ENCODE peak calls at places on chromosomes 11 and 22, in six cellular contexts. One of them, this sample, is unnamed.

GRCh38 chr11:23897453-23898289 is 599.2 kb upstream of the LUZP2 start:
- DNase-seq in lower lobe of right lung: no peak
- DNase-seq in left lung: no peak
- DNase-seq in epithelial cell of esophagus: peak; percentile 5
- DNase-seq in stimulated activated CD4-positive, alpha-beta T cell treated with anti-CD3 and anti-CD28 coated beads, TNF-alpha, amount 100 ng/mL, for 4 hours: no peak
- DNase-seq in T-cell: no peak
- DNase-seq in this sample: no peak

GRCh38 chr11:90309693-90310092 is 86.8 kb upstream of the CHORDC1 start:
- DNase-seq in T-cell: no peak
- DNase-seq in lower lobe of right lung: no peak
- DNase-seq in stimulated activated CD4-positive, alpha-beta T cell treated with anti-CD3 and anti-CD28 coated beads, TNF-alpha, amount 100 ng/mL, for 4 hours: no peak
- DNase-seq in left lung: no peak
- DNase-seq in epithelial cell of esophagus: no peak
- DNase-seq in this sample: no peak

GRCh38 chr11:135074397-135074998 is 662.5 kb upstream of the B3GAT1 start:
- DNase-seq in lower lobe of right lung: no peak
- DNase-seq in stimulated activated CD4-positive, alpha-beta T cell treated with anti-CD3 and anti-CD28 coated beads, TNF-alpha, amount 100 ng/mL, for 4 hours: no peak
- DNase-seq in left lung: no peak
- DNase-seq in T-cell: no peak
- DNase-seq in epithelial cell of esophagus: peak; percentile 8
- DNase-seq in this sample: no peak

GRCh38 chr22:30245985-30246901 is at the start of gene LIF:
- DNase-seq in left lung: no peak
- DNase-seq in T-cell: peak; percentile 36
- DNase-seq in stimulated activated CD4-positive, alpha-beta T cell treated with anti-CD3 and anti-CD28 coated beads, TNF-alpha, amount 100 ng/mL, for 4 hours: peak; percentile 32
- DNase-seq in epithelial cell of esophagus: peak; percentile 43
- DNase-seq in lower lobe of right lung: no peak
- DNase-seq in this sample: no peak

GRCh38 chr11:35618497-35619029 is 303 bp downstream of the FJX1 start:
- DNase-seq in stimulated activated CD4-positive, alpha-beta T cell treated with anti-CD3 and anti-CD28 coated beads, TNF-alpha, amount 100 ng/mL, for 4 hours: no peak
- DNase-seq in T-cell: no peak
- DNase-seq in epithelial cell of esophagus: peak; percentile 62
- DNase-seq in lower lobe of right lung: peak; percentile 49
- DNase-seq in left lung: no peak
- DNase-seq in this sample: no peak

GRCh38 chr22:42645341-42645937 is 3.8 kb downstream of the CYB5R3 start:
- DNase-seq in left lung: no peak
- DNase-seq in lower lobe of right lung: peak; percentile 61
- DNase-seq in T-cell: no peak
- DNase-seq in epithelial cell of esophagus: no peak
- DNase-seq in stimulated activated CD4-positive, alpha-beta T cell treated with anti-CD3 and anti-CD28 coated beads, TNF-alpha, amount 100 ng/mL, for 4 hours: no peak
- DNase-seq in this sample: no peak

GRCh38 chr11:11670582-11670981 is 48.8 kb upstream of the GALNT18 start:
- DNase-seq in left lung: no peak
- DNase-seq in stimulated activated CD4-positive, alpha-beta T cell treated with anti-CD3 and anti-CD28 coated beads, TNF-alpha, amount 100 ng/mL, for 4 hours: no peak
- DNase-seq in lower lobe of right lung: no peak
- DNase-seq in T-cell: no peak
- DNase-seq in epithelial cell of esophagus: no peak
- DNase-seq in this sample: no peak

GRCh38 chr11:131447268-131447667 is 76.9 kb downstream of the NTM start:
- DNase-seq in stimulated activated CD4-positive, alpha-beta T cell treated with anti-CD3 and anti-CD28 coated beads, TNF-alpha, amount 100 ng/mL, for 4 hours: no peak
- DNase-seq in lower lobe of right lung: no peak
- DNase-seq in left lung: no peak
- DNase-seq in epithelial cell of esophagus: no peak
- DNase-seq in T-cell: no peak
- DNase-seq in this sample: no peak

GRCh38 chr11:75626692-75627536 is 41.9 kb downstream of the MAP6 start:
- DNase-seq in lower lobe of right lung: no peak
- DNase-seq in stimulated activated CD4-positive, alpha-beta T cell treated with anti-CD3 and anti-CD28 coated beads, TNF-alpha, amount 100 ng/mL, for 4 hours: no peak
- DNase-seq in epithelial cell of esophagus: no peak
- DNase-seq in left lung: no peak
- DNase-seq in T-cell: no peak
- DNase-seq in this sample: no peak

GRCh38 chr11:1396375-1396841 is 6.7 kb downstream of the BRSK2 start:
- DNase-seq in left lung: no peak
- DNase-seq in stimulated activated CD4-positive, alpha-beta T cell treated with anti-CD3 and anti-CD28 coated beads, TNF-alpha, amount 100 ng/mL, for 4 hours: no peak
- DNase-seq in T-cell: no peak
- DNase-seq in lower lobe of right lung: no peak
- DNase-seq in epithelial cell of esophagus: no peak
- DNase-seq in this sample: no peak

GRCh38 chr11:45078236-45079074 is 68.0 kb upstream of the PRDM11 start:
- DNase-seq in epithelial cell of esophagus: no peak
- DNase-seq in left lung: no peak
- DNase-seq in stimulated activated CD4-positive, alpha-beta T cell treated with anti-CD3 and anti-CD28 coated beads, TNF-alpha, amount 100 ng/mL, for 4 hours: no peak
- DNase-seq in T-cell: no peak
- DNase-seq in lower lobe of right lung: no peak
- DNase-seq in this sample: no peak

GRCh38 chr22:41288245-41288946 is 2.4 kb upstream of the RANGAP1 start:
- DNase-seq in epithelial cell of esophagus: peak; percentile 93
- DNase-seq in lower lobe of right lung: no peak
- DNase-seq in left lung: no peak
- DNase-seq in stimulated activated CD4-positive, alpha-beta T cell treated with anti-CD3 and anti-CD28 coated beads, TNF-alpha, amount 100 ng/mL, for 4 hours: no peak
- DNase-seq in T-cell: no peak
- DNase-seq in this sample: no peak

GRCh38 chr11:102831128-102831708 is 12.2 kb downstream of the MMP3 start:
- DNase-seq in stimulated activated CD4-positive, alpha-beta T cell treated with anti-CD3 and anti-CD28 coated beads, TNF-alpha, amount 100 ng/mL, for 4 hours: no peak
- DNase-seq in epithelial cell of esophagus: peak; percentile 51
- DNase-seq in left lung: peak; percentile 46
- DNase-seq in lower lobe of right lung: peak; percentile 61
- DNase-seq in T-cell: no peak
- DNase-seq in this sample: no peak

GRCh38 chr11:119702261-119702591 is 26.8 kb downstream of the NECTIN1 start:
- DNase-seq in lower lobe of right lung: no peak
- DNase-seq in left lung: no peak
- DNase-seq in stimulated activated CD4-positive, alpha-beta T cell treated with anti-CD3 and anti-CD28 coated beads, TNF-alpha, amount 100 ng/mL, for 4 hours: no peak
- DNase-seq in T-cell: no peak
- DNase-seq in epithelial cell of esophagus: no peak
- DNase-seq in this sample: no peak

GRCh38 chr22:22362939-22363338 is 118.4 kb downstream of the VPREB1 start:
- DNase-seq in T-cell: no peak
- DNase-seq in epithelial cell of esophagus: no peak
- DNase-seq in lower lobe of right lung: no peak
- DNase-seq in left lung: no peak
- DNase-seq in stimulated activated CD4-positive, alpha-beta T cell treated with anti-CD3 and anti-CD28 coated beads, TNF-alpha, amount 100 ng/mL, for 4 hours: no peak
- DNase-seq in this sample: no peak

GRCh38 chr11:63639195-63639832 is 25.1 kb upstream of the PLAAT3 start:
- DNase-seq in epithelial cell of esophagus: no peak
- DNase-seq in T-cell: no peak
- DNase-seq in stimulated activated CD4-positive, alpha-beta T cell treated with anti-CD3 and anti-CD28 coated beads, TNF-alpha, amount 100 ng/mL, for 4 hours: no peak
- DNase-seq in lower lobe of right lung: no peak
- DNase-seq in left lung: no peak
- DNase-seq in this sample: no peak